ENCODE peak calls at places on chromosomes 16 and 17, in eight cellular contexts. X, D, Y, S, O, R, W and Z are unnamed samples.
A peak's percentile ranks its signal among the peaks of the same experiment; 100 is the strongest.

GRCh38 chr16:17331991-17332390 is 138.8 kb downstream of the XYLT1 start:
- DNase-seq in X (no peak), W (no peak), Y (no peak), D (no peak), R (no peak), O (no peak), S (no peak), Z (no peak)

GRCh38 chr16:87252269-87252970 is 64.8 kb downstream of the C16orf95 start:
- DNase-seq in O (no peak), D (no peak), R (no peak), X (no peak), W (no peak), Y (no peak), S (no peak), Z (no peak)

GRCh38 chr16:73131153-73131862 is 83.4 kb upstream of the ZFHX3 start:
- DNase-seq in O (no peak), Y (no peak), R (no peak), X (no peak), S (peak; percentile 21), D (no peak), W (no peak), Z (no peak)

GRCh38 chr17:46865100-46865499 is 13.7 kb downstream of the WNT9B start:
- DNase-seq in S (no peak), R (no peak), W (no peak), X (no peak), D (no peak), O (peak; percentile 58), Y (no peak), Z (peak; percentile 6)

GRCh38 chr16:68446941-68447675 is 1.2 kb downstream of the SMPD3 start:
- DNase-seq in R (no peak), S (no peak), X (no peak), O (no peak), Y (peak; percentile 56), W (no peak), D (no peak), Z (no peak)

GRCh38 chr16:56938664-56939513 is 6.9 kb downstream of the HERPUD1 start:
- DNase-seq in R (no peak), X (no peak), D (no peak), Y (no peak), S (no peak), W (no peak), O (no peak), Z (no peak)

GRCh38 chr17:67067571-67068517 is 23.5 kb downstream of the CACNG1 start:
- DNase-seq in Y (no peak), S (no peak), W (no peak), X (no peak), D (no peak), R (no peak), O (no peak), Z (no peak)

GRCh38 chr17:61878984-61879612 is 15.8 kb upstream of the BRIP1 start:
- DNase-seq in S (no peak), W (no peak), X (no peak), O (no peak), R (no peak), Y (no peak), D (no peak), Z (no peak)

GRCh38 chr16:72101195-72101594 is 7.5 kb downstream of the DHX38 start:
- DNase-seq in R (no peak), D (no peak), O (no peak), S (no peak), X (no peak), W (no peak), Y (no peak), Z (no peak)

GRCh38 chr17:78399028-78399692 is 20.7 kb downstream of the PGS1 start:
- DNase-seq in W (no peak), D (no peak), R (no peak), Y (no peak), O (no peak), S (no peak), X (no peak), Z (no peak)

GRCh38 chr17:82016061-82016874 is 6.4 kb downstream of the CENPX start:
- DNase-seq in S (no peak), X (no peak), Y (no peak), O (no peak), R (no peak), W (no peak), D (no peak), Z (no peak)

GRCh38 chr17:57553991-57554825 is 190.9 kb downstream of the CCDC182 start:
- DNase-seq in S (no peak), W (peak; percentile 77), R (no peak), Y (no peak), X (no peak), D (no peak), O (no peak), Z (no peak)

GRCh38 chr17:51322390-51323029 is 62.2 kb downstream of the UTP18 start:
- DNase-seq in W (peak; percentile 55), X (no peak), R (no peak), S (peak; percentile 44), O (no peak), D (no peak), Y (no peak), Z (no peak)

GRCh38 chr16:10126686-10127085 is 55.5 kb downstream of the GRIN2A start:
- DNase-seq in O (peak; percentile 37), X (no peak), D (no peak), S (no peak), R (no peak), Y (no peak), W (no peak), Z (no peak)

GRCh38 chr17:60901806-60902205 is 224.2 kb downstream of the BCAS3 start:
- DNase-seq in D (peak; percentile 37), Y (no peak), O (peak; percentile 14), W (no peak), X (no peak), R (no peak), S (peak; percentile 87), Z (peak; percentile 8)

GRCh38 chr16:54324716-54325115 is 38.1 kb upstream of the IRX3 start:
- DNase-seq in Y (no peak), W (no peak), X (no peak), R (no peak), O (no peak), S (no peak), D (no peak), Z (no peak)

GRCh38 chr16:22316411-22316811 is 19.2 kb downstream of the POLR3E start:
- DNase-seq in X (no peak), R (no peak), Y (no peak), S (no peak), W (no peak), D (no peak), O (no peak), Z (no peak)

GRCh38 chr16:20903889-20904506 is 3.4 kb downstream of the LYRM1 start:
- DNase-seq in X (no peak), R (no peak), Y (no peak), D (no peak), S (no peak), O (no peak), W (no peak), Z (no peak)

GRCh38 chr16:73319747-73320146 is 271.8 kb upstream of the ZFHX3 start:
- DNase-seq in X (no peak), Y (no peak), R (no peak), D (no peak), W (no peak), S (no peak), O (no peak), Z (no peak)

GRCh38 chr17:1997587-1998425 is 27.3 kb downstream of the RTN4RL1 start:
- DNase-seq in D (no peak), Y (peak; percentile 74), X (no peak), O (no peak), W (peak; percentile 88), S (no peak), R (no peak), Z (no peak)
- TF ChIP-seq CTCF in D (no peak), Y (no peak), X (no peak), O (no peak), W (no peak), S (no peak), R (no peak), Z (no peak)

GRCh38 chr17:76530826-76531500 is 6.5 kb downstream of the CYGB start:
- DNase-seq in X (no peak), R (no peak), S (no peak), Y (peak; percentile 54), O (no peak), D (no peak), W (no peak), Z (no peak)

GRCh38 chr17:76530489-76530814 is 7.1 kb downstream of the CYGB start:
- DNase-seq in W (no peak), D (no peak), Y (no peak), S (peak; percentile 28), R (no peak), O (no peak), X (no peak), Z (no peak)

GRCh38 chr17:76528528-76529223 is 8.8 kb downstream of the CYGB start:
- DNase-seq in S (no peak), Y (no peak), D (no peak), W (no peak), X (no peak), O (no peak), R (no peak), Z (no peak)

GRCh38 chr17:76529224-76529642 is 8.3 kb downstream of the CYGB start:
- DNase-seq in W (peak; percentile 80), R (peak; percentile 46), S (peak; percentile 62), D (peak; percentile 91), X (no peak), Y (peak; percentile 81), O (peak; percentile 86), Z (no peak)

DNA sequence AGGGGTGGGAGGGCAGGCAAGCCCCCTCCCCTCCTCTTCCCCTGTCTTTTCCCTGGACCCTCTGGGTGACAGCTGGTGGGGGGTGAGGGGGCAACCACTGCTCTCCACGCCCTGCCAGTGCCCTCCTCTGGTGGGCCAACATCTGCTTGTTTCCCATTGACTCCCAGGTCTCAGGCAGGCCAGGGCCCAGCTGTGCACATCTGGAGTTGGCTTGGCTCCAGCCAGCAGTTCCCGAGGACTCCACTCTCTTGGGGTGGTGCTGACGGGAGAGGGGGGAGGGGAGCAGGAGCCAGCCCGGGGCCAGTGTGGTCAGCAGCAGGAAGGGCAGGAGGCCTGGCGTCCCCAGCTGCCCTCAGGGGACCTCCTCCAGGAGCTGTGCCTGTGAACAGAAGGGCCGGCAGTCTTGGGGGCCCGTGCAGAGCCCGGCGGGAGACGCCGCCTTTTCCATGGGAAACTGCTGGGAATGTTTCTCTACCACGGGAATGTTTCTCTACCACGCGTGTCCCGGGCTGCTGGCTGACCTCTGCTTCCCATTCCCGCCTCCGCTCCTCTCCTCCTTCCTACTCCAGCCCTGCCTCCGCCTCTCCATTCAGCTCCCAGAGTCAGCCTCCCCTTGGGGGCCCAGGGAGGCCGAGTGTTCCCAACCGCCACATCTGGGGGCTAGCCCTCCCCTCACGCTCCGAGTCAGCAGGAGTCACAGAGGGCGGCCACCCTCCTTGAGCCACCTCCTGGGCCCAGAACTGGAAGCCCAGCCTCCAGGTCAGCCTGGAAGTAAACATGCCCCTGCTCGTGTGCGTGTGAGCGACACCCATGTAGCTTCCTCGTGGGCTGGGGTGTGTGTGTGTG is 7.6 kb downstream of the CYGB start:
- DNase-seq in O (no peak), R (peak; percentile 24), D (no peak), X (peak; percentile 37), S (no peak), W (peak; percentile 81), Y (peak; percentile 85), Z (no peak)
- TF ChIP-seq CTCF in O (no peak), R (no peak), D (peak; percentile 1), X (no peak), S (no peak), W (no peak), Y (no peak), Z (no peak)

GRCh38 chr16:66224186-66224585 is 142.3 kb upstream of the CDH5 start:
- DNase-seq in O (no peak), W (no peak), X (no peak), D (no peak), Y (no peak), R (no peak), S (no peak), Z (no peak)
- TF ChIP-seq CTCF in O (no peak), W (no peak), X (no peak), D (no peak), Y (no peak), R (no peak), S (no peak), Z (no peak)

GRCh38 chr17:70100983-70101382 is 26.0 kb downstream of the KCNJ16 start:
- DNase-seq in O (no peak), X (no peak), W (no peak), S (no peak), R (no peak), D (no peak), Y (no peak), Z (no peak)
- TF ChIP-seq CTCF in O (no peak), X (no peak), W (no peak), S (no peak), R (no peak), D (peak; percentile 20), Y (no peak), Z (peak; percentile 16)